ENCODE peak calls at places on chromosomes 3 and 15, in eight cellular contexts. C is transverse colon, R is A549, G is right lobe of liver, D is body of pancreas, X is adrenal gland, N is vagina, E is GM12892. B is an unnamed sample.

GRCh38 chr3:66035763-66036477 is 2.8 kb downstream of the MAGI1 start:
- DNase-seq in C (no peak), X (no peak), G (no peak), R (no peak), D (no peak), E (no peak), N (no peak), B (no peak)

GRCh38 chr15:66846811-66847210 is 144.8 kb downstream of the SMAD6 start:
- DNase-seq in E (no peak), G (no peak), X (no peak), D (no peak), C (no peak), N (no peak), R (no peak), B (no peak)

GRCh38 chr15:31302029-31302657 is 24.5 kb upstream of the KLF13 start:
- DNase-seq in D (no peak), C (no peak), X (no peak), R (no peak), N (no peak), G (no peak), E (no peak), B (no peak)

GRCh38 chr3:10672422-10672821 is 143.6 kb upstream of the SLC6A11 start:
- DNase-seq in N (no peak), X (no peak), R (no peak), G (no peak), E (no peak), C (no peak), D (no peak), B (no peak)

GRCh38 chr3:125214738-125215137 is 2.2 kb upstream of the SLC12A8 start:
- DNase-seq in R (no peak), N (no peak), E (no peak), D (no peak), G (no peak), C (no peak), X (no peak), B (no peak)

GRCh38 chr15:62643571-62643970 is 399.0 kb upstream of the TPM1 start:
- DNase-seq in G (no peak), N (no peak), R (no peak), E (no peak), X (no peak), C (no peak), D (no peak), B (no peak)

GRCh38 chr3:66297917-66298316 is 77.1 kb downstream of the SLC25A26 start:
- DNase-seq in R (no peak), D (no peak), X (no peak), G (no peak), C (no peak), N (no peak), E (no peak), B (no peak)

GRCh38 chr15:58551084-58551763 is 119.4 kb downstream of the LIPC start:
- DNase-seq in G (no peak), X (no peak), D (no peak), C (no peak), R (no peak), E (no peak), N (peak; percentile 42), B (no peak)

GRCh38 chr3:46651084-46651483 is 38.8 kb downstream of the FAM240A start:
- DNase-seq in R (no peak), C (no peak), X (no peak), N (no peak), G (no peak), E (no peak), D (no peak), B (no peak)

GRCh38 chr15:95304116-95304873 is 1026.2 kb upstream of the NR2F2 start:
- DNase-seq in G (no peak), D (no peak), R (no peak), X (no peak), E (no peak), N (no peak), C (no peak), B (no peak)

GRCh38 chr3:10365791-10366190 is 44.9 kb upstream of the SEC13 start:
- DNase-seq in G (no peak), X (no peak), E (no peak), C (no peak), R (no peak), N (no peak), D (no peak), B (no peak)

GRCh38 chr3:29683306-29683993 is 402.6 kb downstream of the RBMS3 start:
- DNase-seq in X (peak; percentile 38), G (no peak), R (peak; percentile 69), E (no peak), N (no peak), C (no peak), D (no peak), B (peak; percentile 89)

GRCh38 chr3:126469479-126469878 is 6.2 kb downstream of the ZXDC start:
- DNase-seq in D (no peak), N (no peak), R (no peak), X (no peak), E (no peak), C (no peak), G (peak; percentile 51), B (no peak)

GRCh38 chr3:126473292-126474168 is 2.2 kb downstream of the ZXDC start:
- DNase-seq in R (no peak), N (no peak), D (no peak), G (peak; percentile 26), E (no peak), C (no peak), X (no peak), B (peak; percentile 30)

GRCh38 chr3:126474498-126475410 is 937 bp downstream of the ZXDC start:
- DNase-seq in C (peak; percentile 45), G (peak; percentile 74), D (peak; percentile 65), E (peak; percentile 51), N (no peak), R (peak; percentile 57), X (peak; percentile 72), B (peak; percentile 83)

GRCh38 chr3:126475411-126476114 is at the start of gene ZXDC:
- DNase-seq in C (peak; percentile 95), E (peak; percentile 100), R (peak; percentile 90), X (peak; percentile 97), N (no peak), D (peak; percentile 96), G (peak; percentile 98), B (peak; percentile 95)

DNA sequence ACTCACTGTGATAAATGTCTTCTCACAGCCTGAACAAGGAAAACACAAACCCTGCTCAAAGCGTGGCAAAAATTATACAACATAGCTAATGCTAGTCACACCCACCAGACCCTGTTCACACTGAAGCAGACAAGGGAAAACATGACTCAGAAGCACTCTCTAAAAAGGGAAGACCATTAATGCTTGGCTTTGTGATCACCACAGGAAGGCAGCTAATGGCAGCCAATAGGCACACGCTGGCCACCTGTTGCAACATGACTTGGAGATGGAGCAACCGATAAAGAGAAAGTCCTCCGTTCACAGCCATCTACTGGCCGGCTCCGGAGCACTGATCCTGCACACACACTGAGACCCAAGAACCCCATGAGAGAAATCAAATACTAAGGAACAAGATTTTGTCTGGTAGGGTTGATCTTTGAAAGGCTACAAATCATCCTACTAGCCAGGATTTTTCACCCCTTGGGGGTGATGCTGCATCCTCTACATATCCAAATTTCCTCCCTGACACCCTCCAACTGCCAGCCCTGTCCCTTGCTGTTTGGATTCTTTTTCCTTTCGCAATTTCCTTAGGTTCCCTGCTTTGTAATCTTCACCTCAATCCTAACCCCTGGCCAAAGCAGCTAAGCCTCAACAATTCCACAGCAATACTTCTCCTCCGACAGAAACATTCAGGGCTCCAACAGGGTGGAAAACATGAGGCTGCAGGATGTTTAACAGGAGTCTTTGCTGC is 3.2 kb downstream of the ZXDC start:
- DNase-seq in N (peak; percentile 91), E (no peak), C (peak; percentile 40), D (peak; percentile 50), R (peak; percentile 73), G (peak; percentile 84), X (peak; percentile 90), B (peak; percentile 79)
- TF ChIP-seq POLR2A in N (no peak), E (no peak), C (no peak), D (no peak), R (no peak), G (peak; percentile 89), X (no peak), B (peak; percentile 21)

GRCh38 chr3:19348500-19348899 is 200.2 kb downstream of the KCNH8 start:
- DNase-seq in D (no peak), E (no peak), G (no peak), C (no peak), R (no peak), N (no peak), X (no peak), B (no peak)

GRCh38 chr3:19346734-19347133 is 198.4 kb downstream of the KCNH8 start:
- DNase-seq in N (no peak), E (no peak), X (no peak), D (no peak), C (no peak), R (no peak), G (no peak), B (no peak)

GRCh38 chr3:19347701-19348100 is 199.4 kb downstream of the KCNH8 start:
- DNase-seq in R (no peak), X (no peak), G (no peak), E (no peak), D (no peak), C (no peak), N (no peak), B (no peak)

GRCh38 chr3:19348929-19349564 is 200.7 kb downstream of the KCNH8 start:
- DNase-seq in X (peak; percentile 23), R (peak; percentile 36), E (no peak), N (no peak), G (no peak), D (no peak), C (no peak), B (peak; percentile 61)
- TF ChIP-seq POLR2A in X (no peak), R (no peak), E (no peak), N (no peak), G (no peak), D (no peak), C (no peak), B (no peak)

GRCh38 chr3:72520205-72520604 is 328.0 kb downstream of the SHQ1 start:
- DNase-seq in X (no peak), R (no peak), G (no peak), D (no peak), C (no peak), E (no peak), N (no peak), B (no peak)

GRCh38 chr3:72529084-72529483 is 319.2 kb downstream of the SHQ1 start:
- DNase-seq in E (no peak), G (no peak), C (no peak), X (no peak), R (no peak), N (no peak), D (no peak), B (no peak)

GRCh38 chr3:72520690-72521308 is 327.4 kb downstream of the SHQ1 start:
- DNase-seq in D (no peak), C (no peak), G (no peak), R (peak; percentile 27), E (no peak), X (no peak), N (no peak), B (no peak)

GRCh38 chr3:72517804-72518442 is 330.3 kb downstream of the SHQ1 start:
- DNase-seq in E (no peak), D (no peak), C (peak; percentile 17), X (peak; percentile 45), G (no peak), R (no peak), N (no peak), B (no peak)

GRCh38 chr3:72523409-72524172 is 324.7 kb downstream of the SHQ1 start:
- DNase-seq in X (peak; percentile 32), D (no peak), C (peak; percentile 45), N (no peak), G (peak; percentile 60), E (no peak), R (no peak), B (peak; percentile 60)
- TF ChIP-seq POLR2A in X (no peak), D (no peak), C (no peak), N (no peak), G (no peak), E (no peak), R (no peak), B (no peak)

GRCh38 chr3:129313983-129314756 is 35.5 kb downstream of the HMCES start:
- DNase-seq in E (no peak), N (no peak), R (peak; percentile 30), D (peak; percentile 26), X (no peak), G (no peak), C (peak; percentile 27), B (peak; percentile 73)
- TF ChIP-seq POLR2A in E (peak; percentile 8), N (no peak), R (no peak), D (no peak), X (no peak), G (peak; percentile 25), C (peak; percentile 17), B (peak; percentile 62)

B was measured in erythroblast.